ENCODE peak calls at places on chromosomes 5 and 9, in four cellular contexts. U, A, S and C are unnamed samples.

GRCh38 chr9:121399883-121400607 is 30.0 kb upstream of the STOM start:
- DNase-seq in U (peak), A (peak), S (peak), C (no peak)

GRCh38 chr5:88719434-88719833 is 163.6 kb downstream of the MEF2C start:
- DNase-seq in U (no peak), A (no peak), S (no peak), C (no peak)

GRCh38 chr9:126462617-126463016 is 136.0 kb downstream of the MVB12B start:
- DNase-seq in U (no peak), A (no peak), S (no peak), C (no peak)

GRCh38 chr9:131436865-131437271 is 43.0 kb downstream of the PRRC2B start:
- DNase-seq in U (no peak), A (no peak), S (no peak), C (no peak)

GRCh38 chr9:91741529-91741928 is 208.5 kb downstream of the ROR2 start:
- DNase-seq in U (no peak), A (no peak), S (no peak), C (no peak)

GRCh38 chr5:139765409-139766217 is 30.0 kb upstream of the PSD2 start:
- DNase-seq in U (peak), A (peak), S (peak), C (peak)

GRCh38 chr5:96794757-96795156 is 13.0 kb downstream of the ERAP1 start:
- DNase-seq in U (no peak), A (no peak), S (no peak), C (no peak)

GRCh38 chr5:891117-891836 is 1.3 kb downstream of the BRD9 start:
- DNase-seq in U (no peak), A (no peak), S (no peak), C (no peak)

GRCh38 chr5:160456778-160457177 is 35.1 kb downstream of the PTTG1 start:
- DNase-seq in U (no peak), A (no peak), S (no peak), C (no peak)

GRCh38 chr9:93061260-93061751 is 2.8 kb downstream of the SUSD3 start:
- DNase-seq in U (no peak), A (no peak), S (no peak), C (no peak)